ENCODE peak calls at places on chromosomes 13 and 19, in seven cellular contexts. One of them, this sample, is unnamed.

GRCh38 chr19:18833849-18834643 is 2.3 kb downstream of the UPF1 start:
- DNase-seq in HepG2: peak; percentile 53
- DNase-seq in SK-N-SH: no peak
- DNase-seq in HCT116: no peak
- DNase-seq in H1: no peak
- DNase-seq in GM12878: no peak
- DNase-seq in K562: no peak
- DNase-seq in this sample: no peak

GRCh38 chr13:104297075-104297474 is 1230.9 kb upstream of the SLC10A2 start:
- DNase-seq in HepG2: no peak
- DNase-seq in HCT116: no peak
- DNase-seq in H1: no peak
- DNase-seq in GM12878: no peak
- DNase-seq in K562: no peak
- DNase-seq in SK-N-SH: no peak
- DNase-seq in this sample: no peak

GRCh38 chr13:110965755-110966134 is 50.9 kb upstream of the ANKRD10 start:
- DNase-seq in SK-N-SH: no peak
- DNase-seq in K562: no peak
- DNase-seq in GM12878: no peak
- DNase-seq in HepG2: no peak
- DNase-seq in HCT116: no peak
- DNase-seq in H1: no peak
- DNase-seq in this sample: no peak

GRCh38 chr19:30060872-30061556 is 119.0 kb downstream of the URI1 start:
- DNase-seq in HCT116: no peak
- DNase-seq in H1: no peak
- DNase-seq in SK-N-SH: peak; percentile 59
- DNase-seq in GM12878: no peak
- DNase-seq in HepG2: no peak
- DNase-seq in K562: peak; percentile 64
- DNase-seq in this sample: no peak

GRCh38 chr19:58474291-58474996 is 1.7 kb upstream of the ZNF446 start:
- DNase-seq in H1: no peak
- DNase-seq in HCT116: no peak
- DNase-seq in HepG2: no peak
- DNase-seq in K562: no peak
- DNase-seq in GM12878: no peak
- DNase-seq in SK-N-SH: peak; percentile 11
- DNase-seq in this sample: no peak

GRCh38 chr13:51663980-51664957 is 80.0 kb downstream of the WDFY2 start:
- DNase-seq in HCT116: no peak
- DNase-seq in SK-N-SH: no peak
- DNase-seq in K562: no peak
- DNase-seq in H1: no peak
- DNase-seq in HepG2: no peak
- DNase-seq in GM12878: no peak
- DNase-seq in this sample: no peak

GRCh38 chr19:647566-648284 is 8.0 kb downstream of the FGF22 start:
- DNase-seq in HepG2: no peak
- DNase-seq in K562: no peak
- DNase-seq in GM12878: no peak
- DNase-seq in SK-N-SH: no peak
- DNase-seq in H1: no peak
- DNase-seq in HCT116: no peak
- DNase-seq in this sample: no peak

GRCh38 chr13:95317037-95317989 is 16.1 kb upstream of the ABCC4 start:
- DNase-seq in H1: no peak
- DNase-seq in HepG2: no peak
- DNase-seq in GM12878: no peak
- DNase-seq in SK-N-SH: no peak
- DNase-seq in HCT116: no peak
- DNase-seq in K562: peak; percentile 31
- DNase-seq in this sample: no peak

GRCh38 chr19:55539082-55539715 is 2.3 kb upstream of the SBK2 start:
- DNase-seq in HepG2: no peak
- DNase-seq in SK-N-SH: no peak
- DNase-seq in H1: no peak
- DNase-seq in HCT116: no peak
- DNase-seq in K562: no peak
- DNase-seq in GM12878: no peak
- DNase-seq in this sample: no peak

GRCh38 chr13:64127192-64127591 is 2711.5 kb upstream of the PCDH20 start:
- DNase-seq in SK-N-SH: no peak
- DNase-seq in HepG2: no peak
- DNase-seq in H1: no peak
- DNase-seq in GM12878: no peak
- DNase-seq in K562: no peak
- DNase-seq in HCT116: no peak
- DNase-seq in this sample: no peak

GRCh38 chr13:19634129-19634740 is 776 bp downstream of the MPHOSPH8 start:
- DNase-seq in H1: no peak
- DNase-seq in K562: no peak
- DNase-seq in GM12878: no peak
- DNase-seq in SK-N-SH: peak; percentile 19
- DNase-seq in HepG2: peak; percentile 18
- DNase-seq in HCT116: no peak
- DNase-seq in this sample: peak; percentile 40

GRCh38 chr13:97982286-97982685 is 28.8 kb downstream of the IPO5 start:
- DNase-seq in K562: no peak
- DNase-seq in HepG2: no peak
- DNase-seq in GM12878: no peak
- DNase-seq in H1: no peak
- DNase-seq in HCT116: no peak
- DNase-seq in SK-N-SH: no peak
- DNase-seq in this sample: no peak

GRCh38 chr13:108679989-108680388 is 50.6 kb downstream of the MYO16 start:
- DNase-seq in GM12878: no peak
- DNase-seq in K562: no peak
- DNase-seq in SK-N-SH: peak; percentile 12
- DNase-seq in HepG2: no peak
- DNase-seq in HCT116: no peak
- DNase-seq in H1: no peak
- DNase-seq in this sample: no peak

GRCh38 chr13:46668302-46668720 is 115.3 kb downstream of the LRCH1 start:
- DNase-seq in HepG2: no peak
- DNase-seq in GM12878: no peak
- DNase-seq in K562: no peak
- DNase-seq in SK-N-SH: no peak
- DNase-seq in H1: no peak
- DNase-seq in HCT116: no peak
- DNase-seq in this sample: no peak
- TF ChIP-seq JUND in HepG2: no peak
- TF ChIP-seq JUND in GM12878: no peak
- TF ChIP-seq JUND in K562: no peak
- TF ChIP-seq JUND in SK-N-SH: peak; percentile 59
- TF ChIP-seq JUND in H1: no peak
- TF ChIP-seq JUND in HCT116: no peak
- TF ChIP-seq JUND in this sample: no peak

DNA sequence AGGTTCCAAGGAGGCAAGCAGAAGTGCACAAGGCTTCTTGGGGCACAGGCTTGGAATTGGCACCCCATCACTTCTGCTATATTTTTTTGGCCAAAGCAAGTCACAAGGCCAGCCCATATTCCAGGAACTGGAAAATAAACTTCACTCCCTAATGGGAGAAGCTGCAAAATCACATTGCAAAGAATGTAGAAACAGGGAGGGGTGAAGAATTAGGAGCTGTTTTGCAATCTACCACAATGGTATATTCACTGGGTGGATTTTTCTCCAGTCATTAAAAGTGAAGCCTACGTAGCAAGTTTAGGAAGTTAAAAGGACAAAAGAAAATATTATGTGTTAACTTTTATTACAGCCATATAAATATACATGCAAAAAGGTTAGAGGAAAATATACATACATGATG is 464.8 kb downstream of the COG6 start:
- DNase-seq in HepG2: no peak
- DNase-seq in GM12878: no peak
- DNase-seq in K562: no peak
- DNase-seq in HCT116: no peak
- DNase-seq in H1: no peak
- DNase-seq in SK-N-SH: no peak
- DNase-seq in this sample: no peak
- TF ChIP-seq JUND in HepG2: no peak
- TF ChIP-seq JUND in GM12878: no peak
- TF ChIP-seq JUND in K562: no peak
- TF ChIP-seq JUND in HCT116: no peak
- TF ChIP-seq JUND in H1: no peak
- TF ChIP-seq JUND in SK-N-SH: no peak
- TF ChIP-seq JUND in this sample: no peak

DNA sequence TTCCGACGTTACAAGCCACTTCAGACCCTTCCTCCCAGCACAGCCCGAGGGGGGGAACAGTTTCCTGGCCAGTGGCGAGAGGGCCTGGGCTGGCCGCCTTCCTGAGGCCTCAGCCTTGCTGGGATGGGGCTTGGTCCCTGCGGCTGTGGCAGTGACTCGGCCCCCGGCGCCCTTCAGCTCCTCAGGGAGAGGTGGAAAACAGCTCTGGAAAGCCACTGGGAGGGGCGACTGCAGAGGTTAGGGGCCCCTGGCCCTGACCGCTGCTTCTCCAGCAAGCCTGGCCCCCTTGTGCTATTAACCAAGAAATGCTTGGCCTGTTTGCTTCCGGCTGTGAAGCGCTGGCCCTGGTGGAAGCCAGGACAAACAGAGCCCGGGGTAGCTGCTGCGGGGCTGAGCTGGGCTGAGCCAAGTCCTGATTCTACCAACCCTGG is 38.8 kb downstream of the C13orf46 start:
- DNase-seq in H1: no peak
- DNase-seq in SK-N-SH: peak; percentile 37
- DNase-seq in GM12878: no peak
- DNase-seq in HepG2: no peak
- DNase-seq in HCT116: no peak
- DNase-seq in K562: no peak
- DNase-seq in this sample: no peak
- TF ChIP-seq JUND in H1: no peak
- TF ChIP-seq JUND in SK-N-SH: no peak
- TF ChIP-seq JUND in GM12878: no peak
- TF ChIP-seq JUND in HepG2: no peak
- TF ChIP-seq JUND in HCT116: no peak
- TF ChIP-seq JUND in K562: no peak
- TF ChIP-seq JUND in this sample: no peak

GRCh38 chr19:45781282-45782161 is 768 bp downstream of the DMPK start:
- DNase-seq in H1: no peak
- DNase-seq in GM12878: no peak
- DNase-seq in HepG2: no peak
- DNase-seq in HCT116: no peak
- DNase-seq in SK-N-SH: no peak
- DNase-seq in K562: no peak
- DNase-seq in this sample: peak; percentile 64

GRCh38 chr19:45782162-45782623 is at the start of gene DMPK:
- DNase-seq in H1: no peak
- DNase-seq in HepG2: no peak
- DNase-seq in GM12878: no peak
- DNase-seq in K562: no peak
- DNase-seq in SK-N-SH: peak; percentile 78
- DNase-seq in HCT116: no peak
- DNase-seq in this sample: peak; percentile 64

GRCh38 chr19:45785097-45785496 is 2.8 kb upstream of the DMPK start:
- DNase-seq in SK-N-SH: no peak
- DNase-seq in K562: no peak
- DNase-seq in HepG2: no peak
- DNase-seq in GM12878: no peak
- DNase-seq in HCT116: no peak
- DNase-seq in H1: no peak
- DNase-seq in this sample: no peak

GRCh38 chr19:45784096-45784495 is 1.8 kb upstream of the DMPK start:
- DNase-seq in SK-N-SH: no peak
- DNase-seq in HepG2: no peak
- DNase-seq in GM12878: no peak
- DNase-seq in K562: no peak
- DNase-seq in HCT116: no peak
- DNase-seq in H1: no peak
- DNase-seq in this sample: no peak

GRCh38 chr19:45782820-45783785 is 813 bp upstream of the DMPK start:
- DNase-seq in HepG2: no peak
- DNase-seq in H1: no peak
- DNase-seq in SK-N-SH: peak; percentile 58
- DNase-seq in GM12878: no peak
- DNase-seq in K562: no peak
- DNase-seq in HCT116: no peak
- DNase-seq in this sample: peak; percentile 33
- TF ChIP-seq JUND in HepG2: no peak
- TF ChIP-seq JUND in H1: no peak
- TF ChIP-seq JUND in SK-N-SH: peak; percentile 62
- TF ChIP-seq JUND in GM12878: no peak
- TF ChIP-seq JUND in K562: no peak
- TF ChIP-seq JUND in HCT116: no peak
- TF ChIP-seq JUND in this sample: no peak

GRCh38 chr19:35105411-35106290 is 10.0 kb upstream of the FXYD3 start:
- DNase-seq in K562: peak; percentile 36
- DNase-seq in GM12878: no peak
- DNase-seq in SK-N-SH: no peak
- DNase-seq in H1: no peak
- DNase-seq in HCT116: no peak
- DNase-seq in HepG2: no peak
- DNase-seq in this sample: no peak
- TF ChIP-seq JUND in K562: no peak
- TF ChIP-seq JUND in GM12878: no peak
- TF ChIP-seq JUND in SK-N-SH: no peak
- TF ChIP-seq JUND in H1: no peak
- TF ChIP-seq JUND in HCT116: no peak
- TF ChIP-seq JUND in HepG2: no peak
- TF ChIP-seq JUND in this sample: no peak

GRCh38 chr13:28492527-28493367 is 2.2 kb downstream of the FLT1 start:
- DNase-seq in HCT116: no peak
- DNase-seq in SK-N-SH: no peak
- DNase-seq in H1: no peak
- DNase-seq in GM12878: peak; percentile 28
- DNase-seq in K562: no peak
- DNase-seq in HepG2: no peak
- DNase-seq in this sample: no peak
- TF ChIP-seq JUND in HCT116: no peak
- TF ChIP-seq JUND in SK-N-SH: no peak
- TF ChIP-seq JUND in H1: no peak
- TF ChIP-seq JUND in GM12878: no peak
- TF ChIP-seq JUND in K562: no peak
- TF ChIP-seq JUND in HepG2: no peak
- TF ChIP-seq JUND in this sample: no peak

This sample was measured in T47D.